ENCODE peak calls at places on chromosomes 4 and X, in nine cellular contexts. J, R, I, D, Y, F, C, H and M are unnamed samples.

GRCh38 chrX:15158736-15159406 is 111.0 kb downstream of the ASB9 start:
- DNase-seq in F (no peak), D (peak), Y (no peak), R (no peak), C (no peak), J (no peak), H (no peak), I (no peak), M (peak)

GRCh38 chr4:39169426-39169825 is 12.9 kb upstream of the WDR19 start:
- DNase-seq in C (no peak), H (no peak), Y (no peak), I (no peak), R (no peak), J (no peak), F (no peak), D (no peak), M (no peak)

GRCh38 chr4:76622717-76623116 is 187.7 kb downstream of the SHROOM3 start:
- DNase-seq in H (no peak), I (no peak), R (no peak), C (no peak), D (no peak), J (no peak), F (no peak), Y (no peak), M (no peak)

GRCh38 chrX:153668423-153669173 is 5.0 kb downstream of the PNCK start:
- DNase-seq in H (no peak), J (no peak), R (peak), F (no peak), I (no peak), D (no peak), Y (no peak), C (no peak), M (no peak)

GRCh38 chr4:36004231-36004851 is 240.0 kb downstream of the ARAP2 start:
- DNase-seq in Y (no peak), H (no peak), J (no peak), D (no peak), C (no peak), F (no peak), R (no peak), I (no peak), M (no peak)

GRCh38 chr4:61376301-61376700 is 176.2 kb downstream of the ADGRL3 start:
- DNase-seq in J (no peak), D (no peak), C (no peak), Y (no peak), I (no peak), F (no peak), H (no peak), R (no peak), M (no peak)

GRCh38 chr4:127140306-127140705 is 492.5 kb upstream of the INTU start:
- DNase-seq in J (no peak), I (peak), Y (no peak), C (no peak), F (no peak), D (no peak), H (no peak), R (no peak), M (no peak)

GRCh38 chr4:94544811-94545210 is 93.1 kb downstream of the PDLIM5 start:
- DNase-seq in I (no peak), Y (no peak), J (no peak), D (no peak), H (no peak), F (no peak), C (no peak), R (no peak), M (no peak)

GRCh38 chrX:123339201-123339905 is 155.3 kb downstream of the GRIA3 start:
- DNase-seq in R (no peak), J (no peak), F (no peak), C (no peak), I (peak), H (no peak), Y (no peak), D (no peak), M (no peak)

GRCh38 chr4:26300314-26301307 is 20.2 kb upstream of the RBPJ start:
- DNase-seq in H (no peak), D (no peak), F (no peak), I (peak), Y (no peak), C (no peak), J (no peak), R (peak), M (no peak)

GRCh38 chr4:142044271-142044670 is 407.9 kb downstream of the IL15 start:
- DNase-seq in D (no peak), I (no peak), J (no peak), C (no peak), F (no peak), H (no peak), Y (no peak), R (peak), M (no peak)

GRCh38 chr4:74490736-74491135 is 45.8 kb downstream of the AREG start:
- DNase-seq in C (no peak), Y (no peak), D (no peak), I (no peak), R (no peak), F (no peak), J (no peak), H (no peak), M (no peak)

GRCh38 chr4:109750652-109751244 is 20.9 kb upstream of the PLA2G12A start:
- DNase-seq in H (no peak), R (no peak), I (no peak), C (no peak), J (no peak), F (no peak), Y (no peak), D (no peak), M (no peak)

GRCh38 chrX:130771230-130771629 is 131.8 kb downstream of the ENOX2 start:
- DNase-seq in Y (no peak), F (no peak), H (no peak), C (no peak), R (no peak), I (no peak), J (no peak), D (no peak), M (no peak)

GRCh38 chr4:25919676-25920075 is 5.7 kb downstream of the SMIM20 start:
- DNase-seq in R (no peak), Y (no peak), D (no peak), H (no peak), C (no peak), I (no peak), F (no peak), J (no peak), M (no peak)

GRCh38 chr4:20832821-20833220 is 132.6 kb downstream of the PACRGL start:
- DNase-seq in J (no peak), F (no peak), I (no peak), R (no peak), C (no peak), H (no peak), Y (no peak), D (no peak), M (no peak)

GRCh38 chrX:108224727-108225455 is 133.3 kb downstream of the ATG4A start:
- DNase-seq in J (no peak), D (no peak), Y (peak), F (no peak), R (peak), C (no peak), I (peak), H (no peak), M (no peak)

GRCh38 chr4:107863850-107864371 is 39.2 kb downstream of the SGMS2 start:
- DNase-seq in I (no peak), J (no peak), F (no peak), H (no peak), D (no peak), R (no peak), Y (no peak), C (peak), M (no peak)

GRCh38 chr4:26086621-26087068 is 172.6 kb downstream of the SMIM20 start:
- DNase-seq in Y (no peak), F (no peak), R (no peak), C (no peak), I (no peak), J (no peak), H (no peak), D (no peak), M (no peak)

GRCh38 chr4:181662383-181662782 is 580.8 kb upstream of the TENM3 start:
- DNase-seq in J (no peak), D (no peak), C (no peak), Y (peak), H (no peak), R (no peak), F (no peak), I (no peak), M (no peak)

GRCh38 chr4:47858012-47858411 is 20.1 kb upstream of the CORIN start:
- DNase-seq in C (no peak), R (no peak), F (no peak), D (no peak), J (no peak), Y (no peak), I (no peak), H (no peak), M (no peak)

GRCh38 chrX:153382563-153383482 is 18.3 kb downstream of the PNMA6E start:
- DNase-seq in I (no peak), R (no peak), F (no peak), H (no peak), C (no peak), Y (no peak), J (no peak), D (no peak), M (no peak)